ENCODE peak calls at places on chromosomes 2 and 18, in five cellular contexts. K is HEK293T; S is HL-60; A is stomach; I is stimulated activated naive CD8-positive, alpha-beta T cell treated with anti-CD3 and anti-CD28 coated beads, Interleukin-15, amount 100 ng/mL, for 72 hours. M is an unnamed sample.

GRCh38 chr2:177582000-177582399 is 189.4 kb downstream of the AGPS start:
- DNase-seq in S (no peak), A (no peak), I (no peak), K (no peak), M (no peak)

GRCh38 chr2:128291844-128292598 is 26.6 kb downstream of the HS6ST1 start:
- DNase-seq in S (no peak), K (no peak), I (no peak), A (no peak), M (no peak)

GRCh38 chr2:7625392-7626138 is 708.4 kb downstream of the RNF144A start:
- DNase-seq in A (no peak), I (no peak), S (no peak), K (no peak), M (no peak)

GRCh38 chr2:116477229-116477628 is 1337.3 kb upstream of the DDX18 start:
- DNase-seq in I (no peak), K (no peak), S (no peak), A (no peak), M (no peak)

GRCh38 chr18:78665644-78666043 is 314.0 kb upstream of the SALL3 start:
- DNase-seq in I (no peak), K (no peak), A (no peak), S (no peak), M (no peak)

GRCh38 chr2:133713049-133713580 is 144.9 kb upstream of the NCKAP5 start:
- DNase-seq in A (no peak), K (no peak), I (no peak), S (no peak), M (no peak)

GRCh38 chr18:28512357-28512756 is 335.4 kb upstream of the CDH2 start:
- DNase-seq in A (no peak), S (no peak), I (no peak), K (no peak), M (no peak)

GRCh38 chr18:25464211-25464610 is 112.2 kb upstream of the ZNF521 start:
- DNase-seq in K (no peak), I (no peak), S (no peak), A (no peak), M (no peak)

GRCh38 chr2:232522014-232522854 is 2.0 kb downstream of the PRSS56 start:
- DNase-seq in A (peak; percentile 66), S (no peak), I (peak; percentile 62), K (peak; percentile 82), M (peak; percentile 41)

GRCh38 chr18:57943723-57944122 is 100.3 kb upstream of the NEDD4L start:
- DNase-seq in S (no peak), A (no peak), K (no peak), I (no peak), M (no peak)

GRCh38 chr2:3257166-3257565 is 120.5 kb downstream of the EIPR1 start:
- DNase-seq in S (no peak), K (no peak), A (no peak), I (no peak), M (no peak)

GRCh38 chr2:120985997-120986651 is 250.5 kb downstream of the GLI2 start:
- DNase-seq in I (no peak), A (no peak), S (no peak), K (no peak), M (no peak)

GRCh38 chr2:106789185-106789584 is 96.8 kb downstream of the ST6GAL2 start:
- DNase-seq in I (no peak), K (peak; percentile 9), A (no peak), S (peak; percentile 17), M (no peak)

GRCh38 chr2:108988796-108989713 is at the start of gene EDAR:
- DNase-seq in K (peak; percentile 77), A (peak; percentile 63), S (no peak), I (peak; percentile 41), M (peak; percentile 3)

GRCh38 chr2:30155889-30156658 is 9.3 kb downstream of the YPEL5 start:
- DNase-seq in I (no peak), K (no peak), S (no peak), A (no peak), M (no peak)

GRCh38 chr2:54570925-54571694 is 115.0 kb downstream of the SPTBN1 start:
- DNase-seq in K (no peak), S (peak; percentile 68), A (peak; percentile 64), I (peak; percentile 90), M (peak; percentile 60)

GRCh38 chr18:31010601-31011000 is 31.9 kb downstream of the DSC3 start:
- DNase-seq in S (no peak), I (no peak), A (no peak), K (no peak), M (no peak)

GRCh38 chr2:197707316-197708213 is 2.4 kb downstream of the MARS2 start:
- DNase-seq in I (no peak), A (no peak), K (peak; percentile 23), S (no peak), M (no peak)

GRCh38 chr2:181468857-181469256 is 11.7 kb downstream of the ITGA4 start:
- DNase-seq in I (no peak), S (no peak), K (no peak), A (no peak), M (no peak)

GRCh38 chr2:96306370-96306769 is 1.0 kb upstream of the SNRNP200 start:
- DNase-seq in I (no peak), A (no peak), S (no peak), K (no peak), M (no peak)

GRCh38 chr18:63882333-63883141 is 5.0 kb upstream of the SERPINB2 start:
- DNase-seq in K (no peak), A (peak; percentile 50), S (no peak), I (no peak), M (no peak)

GRCh38 chr2:127786048-127786809 is 24.7 kb downstream of the WDR33 start:
- DNase-seq in I (no peak), K (no peak), A (no peak), S (no peak), M (no peak)

M was measured in stimulated activated naive B cell treated with anti-CD40 and anti-IgM and Interleukin-4, amounts not matched to agents 10 μg/mL and 1 μg/mL and 100 μg/mL, for 72 hours.